ENCODE peak calls at places on chromosomes 11 and 22, in seven cellular contexts. X, Q, G, W, M, K and B are unnamed samples.

GRCh38 chr11:63907063-63907462 is 9.9 kb downstream of the RCOR2 start:
- DNase-seq in K (no peak), W (no peak), G (no peak), X (no peak), M (no peak), Q (no peak), B (no peak)

GRCh38 chr11:119323532-119324033 is 6.7 kb upstream of the MCAM start:
- DNase-seq in K (peak; percentile 66), M (peak; percentile 72), G (peak; percentile 85), Q (peak; percentile 86), X (peak; percentile 66), W (peak; percentile 88), B (peak; percentile 48)

GRCh38 chr11:128297111-128297651 is 290.2 kb downstream of the ETS1 start:
- DNase-seq in X (no peak), G (no peak), W (peak; percentile 42), Q (no peak), K (peak; percentile 18), M (no peak), B (no peak)

GRCh38 chr11:132874638-132875037 is 657.7 kb downstream of the OPCML start:
- DNase-seq in Q (peak; percentile 38), K (peak; percentile 95), M (peak; percentile 84), G (no peak), X (no peak), W (no peak), B (peak; percentile 38)

GRCh38 chr11:7890417-7891179 is 40.5 kb downstream of the OR10A6 start:
- DNase-seq in Q (no peak), X (no peak), W (no peak), G (no peak), M (no peak), K (no peak), B (no peak)

GRCh38 chr22:36350751-36351594 is 36.8 kb downstream of the MYH9 start:
- DNase-seq in M (peak; percentile 82), K (peak; percentile 75), Q (peak; percentile 48), G (no peak), W (peak; percentile 44), X (no peak), B (peak; percentile 38)

GRCh38 chr11:46916251-46916650 is 2.1 kb downstream of the LRP4 start:
- DNase-seq in M (no peak), G (no peak), K (no peak), X (no peak), W (no peak), Q (no peak), B (no peak)

GRCh38 chr11:111395749-111396148 is 16.7 kb upstream of the POU2AF1 start:
- DNase-seq in Q (no peak), M (no peak), W (no peak), K (no peak), G (no peak), X (no peak), B (no peak)

GRCh38 chr11:19524171-19524671 is 188.4 kb upstream of the NAV2 start:
- DNase-seq in Q (no peak), G (no peak), X (no peak), M (peak; percentile 28), W (no peak), K (peak; percentile 8), B (no peak)

GRCh38 chr11:100592619-100593309 is 94.3 kb upstream of the ARHGAP42 start:
- DNase-seq in M (peak; percentile 68), K (peak; percentile 51), G (no peak), W (no peak), Q (no peak), X (no peak), B (no peak)

GRCh38 chr22:50613291-50613981 is 12.8 kb downstream of the MAPK8IP2 start:
- DNase-seq in Q (peak; percentile 60), X (no peak), G (no peak), M (peak; percentile 30), W (no peak), K (no peak), B (peak; percentile 73)

GRCh38 chr11:104897891-104898684 is at the start of gene CASP12:
- DNase-seq in W (no peak), G (no peak), Q (no peak), X (no peak), K (peak; percentile 32), M (peak; percentile 38), B (no peak)

GRCh38 chr11:73240190-73240781 is 22.2 kb downstream of the P2RY2 start:
- DNase-seq in W (no peak), K (peak; percentile 72), X (no peak), Q (no peak), G (no peak), M (peak; percentile 38), B (peak; percentile 90)

GRCh38 chr11:17646451-17647145 is 72.8 kb upstream of the MYOD1 start:
- DNase-seq in G (no peak), W (no peak), K (no peak), X (no peak), Q (no peak), M (no peak), B (no peak)

GRCh38 chr11:12469451-12469850 is 92.1 kb downstream of the PARVA start:
- DNase-seq in W (no peak), G (no peak), X (no peak), Q (no peak), M (peak; percentile 67), K (peak; percentile 26), B (no peak)

GRCh38 chr22:21450320-21450831 is 16.8 kb upstream of the TMEM191C start:
- DNase-seq in G (no peak), M (no peak), X (no peak), K (no peak), W (no peak), Q (no peak), B (no peak)

GRCh38 chr22:36344106-36344827 is 43.5 kb downstream of the MYH9 start:
- DNase-seq in X (no peak), Q (no peak), W (peak; percentile 40), G (no peak), M (no peak), K (no peak), B (no peak)

GRCh38 chr22:35661377-35661937 is 13.2 kb downstream of the APOL6 start:
- DNase-seq in X (no peak), M (peak; percentile 33), W (no peak), Q (no peak), K (peak; percentile 85), G (no peak), B (no peak)

GRCh38 chr11:113256431-113257227 is 57.8 kb upstream of the TTC12 start:
- DNase-seq in X (no peak), W (no peak), K (no peak), M (no peak), Q (no peak), G (no peak), B (no peak)

GRCh38 chr11:87022254-87022653 is 15.5 kb upstream of the TMEM135 start:
- DNase-seq in W (no peak), M (no peak), K (no peak), Q (no peak), G (no peak), X (no peak), B (no peak)

GRCh38 chr11:67381244-67381972 is 8.0 kb upstream of the CLCF1 start:
- DNase-seq in K (no peak), Q (no peak), M (no peak), X (no peak), G (no peak), W (no peak), B (no peak)

GRCh38 chr22:44676441-44677298 is 25.3 kb upstream of the PRR5 start:
- DNase-seq in W (no peak), Q (no peak), M (no peak), X (no peak), K (peak; percentile 13), G (no peak), B (no peak)

GRCh38 chr22:20777420-20778177 is 3.7 kb downstream of the SERPIND1 start:
- DNase-seq in K (peak; percentile 94), X (no peak), W (no peak), M (peak; percentile 92), Q (peak; percentile 94), G (no peak), B (peak; percentile 12)

GRCh38 chr22:30429887-30430286 is 4.3 kb downstream of the MTFP1 start:
- DNase-seq in M (no peak), G (no peak), Q (no peak), X (no peak), K (no peak), W (no peak), B (no peak)

GRCh38 chr22:42932857-42933782 is 76.0 kb upstream of the ARFGAP3 start:
- DNase-seq in X (no peak), M (no peak), Q (no peak), K (peak; percentile 28), G (peak; percentile 80), W (no peak), B (no peak)
- H3K4me3 ChIP-seq in X (no peak overlapping the region), M (no peak overlapping the region), Q (no peak overlapping the region), K (no peak overlapping the region), G (no peak overlapping the region), W (no peak overlapping the region), B (no peak overlapping the region)

GRCh38 chr11:54979375-54979774 is 272.7 kb downstream of the OR4A5 start:
- DNase-seq in W (no peak), Q (no peak), X (no peak), K (no peak), M (no peak), G (no peak), B (no peak)
- H3K9me3 ChIP-seq in W (peaks cover 7% of the 10 kb centered on the region), Q (peaks cover 79% of the 10 kb centered on the region), X (no peaks in the 10 kb centered on the region), K (no peaks in the 10 kb centered on the region), M (no peaks in the 10 kb centered on the region), G (no peaks in the 10 kb centered on the region), B (peaks cover 25% of the 10 kb centered on the region)

DNA sequence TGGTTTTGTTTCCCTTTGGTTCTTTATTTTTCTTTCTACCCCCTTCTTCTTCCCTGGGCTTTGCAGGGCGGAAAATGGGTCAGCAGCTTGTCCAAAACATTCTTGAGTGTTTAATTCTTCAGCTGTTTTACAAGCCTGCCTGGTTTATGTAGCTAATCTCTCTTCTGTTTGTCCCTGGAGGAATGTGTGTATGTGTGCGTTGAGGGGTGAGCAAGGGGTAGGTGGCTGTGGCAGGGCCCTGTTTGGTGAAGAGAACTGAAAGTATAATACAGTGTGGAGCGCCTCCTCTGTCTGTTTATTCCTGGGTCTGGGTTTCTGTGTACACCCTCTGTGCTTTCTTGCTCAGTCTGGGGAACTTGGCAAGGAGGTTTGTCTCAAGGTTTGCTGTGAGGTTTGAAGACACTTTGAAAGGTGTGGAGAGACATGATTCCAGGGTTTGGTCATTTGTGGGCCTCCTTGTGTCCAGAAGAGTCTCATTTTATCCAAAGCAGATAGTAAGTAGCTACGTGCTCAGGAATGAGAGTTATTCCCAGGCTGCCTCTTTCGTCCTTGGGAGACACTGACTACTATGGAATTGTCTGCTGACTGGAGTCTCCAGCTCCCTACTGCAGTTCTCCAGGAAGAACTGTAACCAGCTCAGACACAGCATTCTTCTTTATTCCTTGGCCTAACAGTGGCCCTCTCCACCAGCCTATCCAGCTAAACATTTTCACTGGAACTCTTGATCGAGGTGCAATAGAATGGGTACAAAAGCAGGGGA is 175.6 kb downstream of the ADAMTS15 start:
- DNase-seq in K (peak; percentile 28), G (no peak), W (no peak), X (no peak), M (peak; percentile 50), Q (no peak), B (no peak)
- H3K4me3 ChIP-seq in K (no peak overlapping the region), G (no peak overlapping the region), W (no peak overlapping the region), X (no peak overlapping the region), M (no peak overlapping the region), Q (no peak overlapping the region), B (no peak overlapping the region)

DNA sequence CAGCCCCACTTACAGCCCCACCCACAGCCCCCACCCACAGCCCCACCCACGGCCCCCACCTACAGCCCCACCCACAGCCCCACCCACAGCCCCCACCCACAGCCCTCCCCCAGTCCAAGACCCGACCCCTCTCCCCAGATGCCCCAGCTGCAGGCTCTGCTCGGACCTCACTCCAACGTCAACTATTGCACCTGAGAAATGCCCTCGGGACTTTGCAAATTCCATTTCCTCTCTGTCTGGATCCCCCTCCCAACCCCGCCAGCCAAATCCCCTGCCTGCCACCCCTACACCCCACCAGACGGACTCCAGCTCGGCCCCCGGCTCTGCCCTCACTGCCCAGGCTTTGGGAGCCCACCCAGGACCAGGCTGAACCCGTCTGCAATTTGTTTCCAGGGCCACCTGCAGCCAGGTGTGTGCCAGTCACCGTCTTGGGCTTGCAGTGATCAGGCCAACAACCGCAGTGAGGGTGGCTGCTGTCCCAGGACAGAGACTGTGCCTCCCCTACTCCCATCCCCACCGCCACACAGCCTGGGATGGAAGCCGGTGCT is 662.8 kb downstream of the BRD1 start:
- DNase-seq in G (no peak), M (no peak), X (no peak), W (no peak), Q (no peak), K (no peak), B (no peak)
- H3K9me3 ChIP-seq in G (no peaks in the 10 kb centered on the region), M (no peaks in the 10 kb centered on the region), X (no peaks in the 10 kb centered on the region), W (no peaks in the 10 kb centered on the region), Q (no peaks in the 10 kb centered on the region), K (peaks cover 56% of the 10 kb centered on the region), B (no peaks in the 10 kb centered on the region)